ENCODE peak calls at places on chromosomes 1 and 21, in five cellular contexts. I, O, D, Q and V are unnamed samples.

GRCh38 chr21:29387598-29387997 is 88.9 kb downstream of the BACH1 start:
- DNase-seq in I (no peak), O (no peak), D (no peak), Q (no peak), V (no peak)

GRCh38 chr1:172308148-172308547 is 112.3 kb upstream of the C1orf105 start:
- DNase-seq in I (no peak), O (no peak), D (no peak), Q (no peak), V (no peak)

GRCh38 chr1:33836911-33837310 is 27.0 kb upstream of the HMGB4 start:
- DNase-seq in I (peak), O (no peak), D (no peak), Q (no peak), V (no peak)

GRCh38 chr1:7010534-7011200 is 225.4 kb downstream of the CAMTA1 start:
- DNase-seq in I (no peak), O (no peak), D (no peak), Q (no peak), V (no peak)

GRCh38 chr1:43238104-43238503 is 31.7 kb upstream of the TMEM125 start:
- DNase-seq in I (peak), O (no peak), D (no peak), Q (peak), V (peak)

GRCh38 chr1:117605164-117605810 is 561 bp upstream of the TENT5C start:
- DNase-seq in I (peak), O (no peak), D (no peak), Q (peak), V (peak)

GRCh38 chr21:38440746-38441145 is 57.5 kb downstream of the ERG start:
- DNase-seq in I (peak), O (no peak), D (no peak), Q (no peak), V (peak)

GRCh38 chr21:42660118-42660470 is 6.7 kb downstream of the PDE9A start:
- DNase-seq in I (no peak), O (no peak), D (no peak), Q (no peak), V (no peak)

GRCh38 chr1:175548774-175549173 is 194.6 kb downstream of the TNR start:
- DNase-seq in I (peak), O (no peak), D (no peak), Q (no peak), V (no peak)

GRCh38 chr21:31755027-31755426 is 23.1 kb upstream of the SCAF4 start:
- DNase-seq in I (no peak), O (no peak), D (no peak), Q (no peak), V (no peak)

GRCh38 chr21:15729674-15730483 is at the start of gene USP25:
- DNase-seq in I (peak), O (peak), D (peak), Q (peak), V (peak)

GRCh38 chr1:234825498-234826176 is 215.7 kb upstream of the IRF2BP2 start:
- DNase-seq in I (no peak), O (no peak), D (no peak), Q (no peak), V (no peak)

GRCh38 chr1:15833069-15833679 is 14.3 kb upstream of the SPEN start:
- DNase-seq in I (no peak), O (peak), D (no peak), Q (no peak), V (peak)

GRCh38 chr1:156664046-156664948 is 12.9 kb downstream of the NES start:
- DNase-seq in I (no peak), O (no peak), D (no peak), Q (peak), V (peak)

GRCh38 chr1:217953330-217953729 is 322.2 kb downstream of the SPATA17 start:
- DNase-seq in I (no peak), O (no peak), D (no peak), Q (no peak), V (no peak)

GRCh38 chr1:6471969-6472368 is 6.0 kb upstream of the TNFRSF25 start:
- DNase-seq in I (no peak), O (peak), D (no peak), Q (no peak), V (no peak)

GRCh38 chr1:29291756-29292155 is 55.4 kb downstream of the PTPRU start:
- DNase-seq in I (no peak), O (no peak), D (no peak), Q (no peak), V (no peak)

GRCh38 chr1:41471658-41472057 is 12.8 kb downstream of the EDN2 start:
- DNase-seq in I (no peak), O (no peak), D (no peak), Q (no peak), V (no peak)

GRCh38 chr1:22043175-22043769 is 9.2 kb upstream of the CDC42 start:
- DNase-seq in I (no peak), O (no peak), D (no peak), Q (no peak), V (no peak)

GRCh38 chr1:9473032-9473792 is 66.1 kb upstream of the SLC25A33 start:
- DNase-seq in I (peak), O (no peak), D (peak), Q (no peak), V (peak)

GRCh38 chr21:31181089-31181757 is 142.9 kb upstream of the KRTAP19-8 start:
- DNase-seq in I (no peak), O (no peak), D (no peak), Q (no peak), V (no peak)

GRCh38 chr1:204507317-204508105 is 8.7 kb upstream of the MDM4 start:
- DNase-seq in I (peak), O (no peak), D (no peak), Q (peak), V (peak)

GRCh38 chr21:44353200-44353970 is at the start of gene TRPM2:
- DNase-seq in I (no peak), O (peak), D (no peak), Q (no peak), V (no peak)

GRCh38 chr21:37119421-37120218 is 46.6 kb downstream of the TTC3 start:
- DNase-seq in I (peak), O (no peak), D (no peak), Q (peak), V (no peak)

GRCh38 chr1:27350673-27351540 is 9.1 kb downstream of the SYTL1 start:
- DNase-seq in I (peak), O (peak), D (no peak), Q (peak), V (no peak)

GRCh38 chr1:95532335-95532734 is 298.3 kb downstream of the RWDD3 start:
- DNase-seq in I (no peak), O (no peak), D (no peak), Q (no peak), V (no peak)

GRCh38 chr1:169236143-169236542 is 129.7 kb downstream of the ATP1B1 start:
- DNase-seq in I (peak), O (no peak), D (no peak), Q (no peak), V (no peak)
- TF ChIP-seq CTCF in I (no peak), O (no peak), D (no peak), Q (no peak), V (no peak)

DNA sequence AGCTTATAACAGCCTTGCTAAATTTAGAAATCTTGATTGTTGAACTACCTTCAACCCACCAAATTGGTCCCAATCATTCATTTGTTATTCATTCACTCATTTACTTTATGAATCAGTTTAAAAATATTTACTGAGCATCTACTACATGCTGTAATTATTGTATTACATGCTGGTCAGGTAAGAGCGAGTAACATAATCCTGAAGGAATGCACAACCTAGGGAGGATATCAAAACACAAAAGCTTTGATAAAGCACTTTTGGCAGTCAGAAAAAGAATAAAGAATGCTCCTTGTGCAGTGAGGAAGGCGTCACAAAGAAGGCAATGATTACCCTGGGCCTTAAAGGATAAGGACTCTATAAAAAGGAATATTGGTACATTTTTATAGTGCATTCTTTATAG is 518.9 kb upstream of the NR5A2 start:
- DNase-seq in I (peak), O (no peak), D (no peak), Q (no peak), V (no peak)
- TF ChIP-seq CTCF in I (no peak), O (no peak), D (no peak), Q (no peak), V (no peak)

GRCh38 chr1:32001863-32002262 is 11.8 kb upstream of the KHDRBS1 start:
- DNase-seq in I (no peak), O (no peak), D (no peak), Q (no peak), V (no peak)
- TF ChIP-seq CTCF in I (no peak), O (no peak), D (no peak), Q (no peak), V (no peak)

DNA sequence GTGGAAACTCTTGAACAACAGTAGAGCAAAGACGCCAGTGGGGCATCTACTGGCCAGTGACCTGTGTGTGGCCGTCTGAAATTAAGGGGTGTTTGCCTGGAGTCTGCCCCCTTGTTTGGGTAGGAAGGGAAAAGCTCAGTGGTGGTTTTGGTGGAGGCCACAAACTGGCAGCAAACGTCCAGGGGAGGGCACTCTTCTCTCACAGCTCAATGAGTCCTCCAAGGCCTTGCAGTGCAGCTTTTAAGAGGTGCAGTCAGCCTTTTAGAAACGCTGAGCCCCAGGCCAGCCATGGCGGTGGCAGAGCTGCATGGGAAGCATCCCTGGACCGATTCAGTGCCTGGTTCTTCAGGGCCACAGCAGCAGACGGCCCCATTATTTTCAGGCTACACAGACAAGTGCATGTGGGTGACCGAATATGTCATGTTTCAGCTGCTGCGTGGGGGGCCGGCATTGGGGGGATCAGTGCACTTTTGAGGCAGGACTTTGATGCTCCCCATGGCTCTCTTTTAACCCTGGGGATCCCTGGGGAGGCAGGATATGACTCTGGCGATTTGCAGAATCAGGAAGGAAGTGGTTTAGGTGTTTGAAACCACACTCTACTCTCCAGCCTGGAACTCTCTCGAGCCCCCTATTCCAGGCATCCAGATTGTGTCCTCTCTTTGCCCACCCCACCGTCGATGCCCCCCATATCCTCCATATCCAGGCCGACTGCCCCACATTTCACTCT is 414.0 kb downstream of the PRDM2 start:
- DNase-seq in I (peak), O (peak), D (peak), Q (peak), V (no peak)
- TF ChIP-seq CTCF in I (peak), O (peak), D (peak), Q (peak), V (peak)

DNA sequence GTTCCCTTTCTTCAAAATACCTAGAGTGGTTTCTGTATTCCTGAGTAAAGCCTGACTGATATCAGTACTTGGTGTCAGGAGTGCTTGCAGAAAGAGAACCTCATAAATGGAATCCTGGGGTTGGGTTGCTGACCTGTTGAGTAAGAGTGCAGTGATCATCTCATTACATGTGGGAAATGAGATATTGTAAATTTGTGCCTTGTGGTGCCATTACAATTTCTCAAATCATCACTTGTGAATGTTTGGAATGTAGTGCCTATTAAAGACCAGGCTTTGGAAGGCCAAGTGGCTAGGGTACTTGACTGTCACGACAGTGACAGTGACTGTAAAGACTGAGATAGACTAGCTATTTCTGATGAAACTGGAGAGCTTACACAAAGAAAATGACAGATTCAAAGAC is 176.7 kb upstream of the CTTNBP2NL start:
- DNase-seq in I (no peak), O (no peak), D (no peak), Q (no peak), V (no peak)
- TF ChIP-seq CTCF in I (no peak), O (no peak), D (no peak), Q (no peak), V (no peak)